ENCODE peak calls at places on chromosomes 13 and 19, in nine cellular contexts. L is cardiac muscle cell, F is ELR, S is hippocampal formation, A is small intestine, T is Right ventricle myocardium superior, N is stromal cell of bone marrow, K is Peyer's patch, G is left cardiac atrium. I is an unnamed sample.

GRCh38 chr19:12793290-12794195 is 2.3 kb downstream of the JUNB start:
- DNase-seq in L (peak), F (peak), S (peak), A (peak), T (peak), N (peak), K (peak), G (peak), I (peak)

GRCh38 chr19:8478605-8479004 is 23.8 kb downstream of the PRAM1 start:
- DNase-seq in L (no peak), F (no peak), S (no peak), A (no peak), T (no peak), N (no peak), K (no peak), G (no peak), I (no peak)

GRCh38 chr19:46696052-46696451 is 20.9 kb downstream of the PRKD2 start:
- DNase-seq in L (no peak), F (no peak), S (no peak), A (no peak), T (no peak), N (no peak), K (no peak), G (no peak), I (no peak)

GRCh38 chr13:40094056-40094455 is 438.6 kb downstream of the COG6 start:
- DNase-seq in L (peak), F (no peak), S (no peak), A (no peak), T (no peak), N (no peak), K (no peak), G (no peak), I (no peak)

GRCh38 chr19:18904334-18905057 is 8.5 kb upstream of the CERS1 start:
- DNase-seq in L (no peak), F (no peak), S (peak), A (no peak), T (no peak), N (no peak), K (no peak), G (no peak), I (no peak)

GRCh38 chr13:52726258-52726657 is 13.4 kb downstream of the CNMD start:
- DNase-seq in L (no peak), F (no peak), S (no peak), A (no peak), T (no peak), N (no peak), K (no peak), G (no peak), I (no peak)

GRCh38 chr19:33631628-33631995 is 9.9 kb downstream of the CHST8 start:
- DNase-seq in L (no peak), F (no peak), S (no peak), A (no peak), T (no peak), N (no peak), K (no peak), G (no peak), I (peak)

GRCh38 chr13:66405908-66406802 is 824.0 kb downstream of the PCDH9 start:
- DNase-seq in L (peak), F (peak), S (no peak), A (no peak), T (no peak), N (no peak), K (no peak), G (no peak), I (no peak)

GRCh38 chr19:5339950-5340636 is 519 bp downstream of the PTPRS start:
- DNase-seq in L (peak), F (peak), S (peak), A (no peak), T (no peak), N (no peak), K (no peak), G (peak), I (no peak)

GRCh38 chr19:43532962-43533545 is at the start of gene ZNF575:
- DNase-seq in L (peak), F (peak), S (peak), A (peak), T (peak), N (peak), K (peak), G (peak), I (peak)

GRCh38 chr13:27542220-27542619 is 78.1 kb downstream of the LNX2 start:
- DNase-seq in L (no peak), F (no peak), S (no peak), A (no peak), T (no peak), N (no peak), K (no peak), G (no peak), I (no peak)

GRCh38 chr13:48317511-48317981 is 14.0 kb downstream of the RB1 start:
- DNase-seq in L (no peak), F (no peak), S (no peak), A (no peak), T (no peak), N (no peak), K (no peak), G (peak), I (peak)

GRCh38 chr13:76600086-76600485 is 286.1 kb downstream of the KCTD12 start:
- DNase-seq in L (peak), F (no peak), S (no peak), A (no peak), T (no peak), N (no peak), K (no peak), G (no peak), I (no peak)

GRCh38 chr13:98834254-98834960 is 81.9 kb upstream of the SLC15A1 start:
- DNase-seq in L (no peak), F (no peak), S (no peak), A (no peak), T (no peak), N (no peak), K (no peak), G (no peak), I (no peak)

GRCh38 chr19:33273881-33274662 is 28.3 kb downstream of the CEBPA start:
- DNase-seq in L (peak), F (peak), S (no peak), A (peak), T (peak), N (peak), K (no peak), G (peak), I (no peak)

GRCh38 chr13:85508683-85509329 is 290.4 kb downstream of the SLITRK6 start:
- DNase-seq in L (peak), F (no peak), S (no peak), A (no peak), T (peak), N (no peak), K (no peak), G (no peak), I (no peak)

GRCh38 chr13:42696191-42696590 is 85.2 kb upstream of the FAM216B start:
- DNase-seq in L (peak), F (peak), S (no peak), A (no peak), T (no peak), N (no peak), K (no peak), G (no peak), I (no peak)

GRCh38 chr19:21483589-21484170 is 21.7 kb upstream of the ZNF429 start:
- DNase-seq in L (peak), F (peak), S (no peak), A (no peak), T (peak), N (no peak), K (peak), G (peak), I (peak)

GRCh38 chr19:48400018-48400742 is 6.7 kb downstream of the GRIN2D start:
- DNase-seq in L (peak), F (peak), S (no peak), A (peak), T (peak), N (peak), K (peak), G (peak), I (peak)

GRCh38 chr13:61170791-61171330 is 244.8 kb downstream of the PCDH20 start:
- DNase-seq in L (no peak), F (no peak), S (peak), A (no peak), T (no peak), N (no peak), K (no peak), G (peak), I (no peak)

GRCh38 chr19:51181913-51182419 is 39.9 kb downstream of the SIGLEC7 start:
- DNase-seq in L (peak), F (no peak), S (no peak), A (no peak), T (no peak), N (no peak), K (no peak), G (no peak), I (no peak)

GRCh38 chr13:112990783-112991182 is 21.8 kb downstream of the MCF2L start:
- DNase-seq in L (no peak), F (no peak), S (no peak), A (peak), T (no peak), N (no peak), K (no peak), G (no peak), I (no peak)

GRCh38 chr19:1999856-2000515 is 15.5 kb downstream of the BTBD2 start:
- DNase-seq in L (no peak), F (no peak), S (no peak), A (no peak), T (no peak), N (no peak), K (no peak), G (no peak), I (no peak)

GRCh38 chr13:41145136-41145908 is 12.7 kb upstream of the KBTBD6 start:
- DNase-seq in L (peak), F (peak), S (no peak), A (no peak), T (no peak), N (no peak), K (no peak), G (no peak), I (no peak)

GRCh38 chr19:8654591-8655339 is 24.3 kb downstream of the NFILZ start:
- DNase-seq in L (peak), F (peak), S (peak), A (peak), T (peak), N (no peak), K (no peak), G (peak), I (peak)

GRCh38 chr19:43078311-43078710 is 4.2 kb downstream of the PSG2 start:
- DNase-seq in L (peak), F (peak), S (no peak), A (no peak), T (no peak), N (peak), K (no peak), G (no peak), I (no peak)

GRCh38 chr13:66162470-66162869 is 1067.7 kb downstream of the PCDH9 start:
- DNase-seq in L (no peak), F (no peak), S (no peak), A (no peak), T (no peak), N (no peak), K (no peak), G (no peak), I (no peak)

GRCh38 chr13:51912091-51912490 is 50.3 kb downstream of the CCDC70 start:
- DNase-seq in L (no peak), F (no peak), S (peak), A (peak), T (no peak), N (no peak), K (no peak), G (no peak), I (no peak)

GRCh38 chr13:90201198-90201597 is 1146.3 kb upstream of the MIR17HG start:
- DNase-seq in L (peak), F (peak), S (no peak), A (no peak), T (no peak), N (no peak), K (no peak), G (no peak), I (no peak)

GRCh38 chr19:56141416-56141992 is 417 bp downstream of the ZNF444 start:
- DNase-seq in L (no peak), F (peak), S (no peak), A (peak), T (no peak), N (no peak), K (peak), G (no peak), I (no peak)

GRCh38 chr19:1220452-1221037 is 15.0 kb downstream of the STK11 start:
- DNase-seq in L (no peak), F (no peak), S (no peak), A (no peak), T (no peak), N (no peak), K (no peak), G (no peak), I (no peak)

GRCh38 chr19:28706693-28707092 is 506.3 kb downstream of the UQCRFS1 start:
- DNase-seq in L (no peak), F (no peak), S (no peak), A (no peak), T (no peak), N (no peak), K (no peak), G (no peak), I (no peak)